ENCODE peak calls at places on chromosomes 1 and 21, in four cellular contexts. Z, J, K and M are unnamed samples.

GRCh38 chr1:23743287-23744052 is at the start of gene ELOA:
- DNase-seq in Z (peak), J (peak), K (no peak), M (peak)

GRCh38 chr1:211036701-211037494 is 97.0 kb downstream of the KCNH1 start:
- DNase-seq in Z (peak), J (no peak), K (peak), M (no peak)

GRCh38 chr1:167628754-167629515 is 1.1 kb upstream of the RCSD1 start:
- DNase-seq in Z (no peak), J (no peak), K (no peak), M (peak)

GRCh38 chr1:175073633-175074032 is 6.0 kb downstream of the TNN start:
- DNase-seq in Z (no peak), J (no peak), K (no peak), M (no peak)

GRCh38 chr1:154348429-154349076 is 23.2 kb downstream of the ATP8B2 start:
- DNase-seq in Z (no peak), J (no peak), K (no peak), M (no peak)

GRCh38 chr21:46117586-46118304 is 19.8 kb downstream of the COL6A2 start:
- DNase-seq in Z (no peak), J (no peak), K (no peak), M (no peak)

GRCh38 chr1:151472852-151473731 is 13.8 kb upstream of the POGZ start:
- DNase-seq in Z (peak), J (peak), K (no peak), M (peak)

GRCh38 chr21:44365967-44366585 is 12.7 kb downstream of the TRPM2 start:
- DNase-seq in Z (no peak), J (no peak), K (no peak), M (no peak)

GRCh38 chr1:76115186-76115585 is 40.6 kb downstream of the ST6GALNAC3 start:
- DNase-seq in Z (no peak), J (no peak), K (no peak), M (no peak)

GRCh38 chr1:96333522-96334235 is 387.9 kb upstream of the PTBP2 start:
- DNase-seq in Z (no peak), J (no peak), K (no peak), M (no peak)

GRCh38 chr21:45348591-45349327 is 56.2 kb upstream of the COL18A1 start:
- DNase-seq in Z (no peak), J (no peak), K (no peak), M (no peak)

GRCh38 chr1:119987112-119987511 is 82.3 kb downstream of the NOTCH2 start:
- DNase-seq in Z (peak), J (no peak), K (peak), M (no peak)

GRCh38 chr1:188070848-188071247 is 1242.1 kb downstream of the PLA2G4A start:
- DNase-seq in Z (no peak), J (no peak), K (no peak), M (no peak)

GRCh38 chr1:32247983-32248889 is 1.2 kb downstream of the FAM167B start:
- DNase-seq in Z (peak), J (peak), K (no peak), M (peak)

GRCh38 chr1:88061106-88061829 is 622.8 kb upstream of the PKN2 start:
- DNase-seq in Z (peak), J (no peak), K (peak), M (peak)

GRCh38 chr21:27240901-27241300 is 274.0 kb upstream of the ADAMTS5 start:
- DNase-seq in Z (no peak), J (no peak), K (no peak), M (no peak)

GRCh38 chr1:9244501-9245229 is 10.1 kb downstream of the H6PD start:
- DNase-seq in Z (no peak), J (no peak), K (no peak), M (no peak)

GRCh38 chr1:38004284-38005101 is 821 bp downstream of the FHL3 start:
- DNase-seq in Z (no peak), J (no peak), K (no peak), M (no peak)

GRCh38 chr1:39898146-39898545 is 3.6 kb downstream of the MYCL start:
- DNase-seq in Z (no peak), J (no peak), K (no peak), M (no peak)

GRCh38 chr1:178684542-178685000 is 40.5 kb upstream of the RALGPS2 start:
- DNase-seq in Z (peak), J (no peak), K (peak), M (peak)